ENCODE peak calls at places on chromosomes 12 and 14, in five cellular contexts. One of them, this sample, is unnamed.

GRCh38 chr12:79380402-79380801 is 310.4 kb downstream of the PAWR start:
- DNase-seq in HepG2: no peak
- DNase-seq in breast epithelium: no peak
- DNase-seq in hepatocyte: no peak
- DNase-seq in NCI-H1092: no peak
- DNase-seq in this sample: no peak

GRCh38 chr12:28409892-28410291 is 219.6 kb downstream of the CCDC91 start:
- DNase-seq in HepG2: no peak
- DNase-seq in hepatocyte: no peak
- DNase-seq in breast epithelium: no peak
- DNase-seq in NCI-H1092: no peak
- DNase-seq in this sample: no peak

GRCh38 chr12:57965766-57966165 is 24.4 kb downstream of the ATP23 start:
- DNase-seq in NCI-H1092: no peak
- DNase-seq in breast epithelium: no peak
- DNase-seq in HepG2: peak
- DNase-seq in hepatocyte: no peak
- DNase-seq in this sample: no peak

GRCh38 chr12:82474798-82475184 is 116.5 kb downstream of the METTL25 start:
- DNase-seq in breast epithelium: no peak
- DNase-seq in NCI-H1092: no peak
- DNase-seq in hepatocyte: no peak
- DNase-seq in HepG2: no peak
- DNase-seq in this sample: no peak

GRCh38 chr14:24920265-24921080 is 129.5 kb downstream of the STXBP6 start:
- DNase-seq in NCI-H1092: no peak
- DNase-seq in HepG2: no peak
- DNase-seq in breast epithelium: no peak
- DNase-seq in hepatocyte: no peak
- DNase-seq in this sample: no peak

GRCh38 chr14:99202516-99202915 is 69.5 kb downstream of the BCL11B start:
- DNase-seq in NCI-H1092: no peak
- DNase-seq in hepatocyte: no peak
- DNase-seq in breast epithelium: no peak
- DNase-seq in HepG2: no peak
- DNase-seq in this sample: no peak

GRCh38 chr12:65876898-65877721 is 52.8 kb downstream of the HMGA2 start:
- DNase-seq in hepatocyte: no peak
- DNase-seq in HepG2: peak
- DNase-seq in NCI-H1092: no peak
- DNase-seq in breast epithelium: no peak
- DNase-seq in this sample: no peak

GRCh38 chr12:111448831-111449790 is 43.4 kb downstream of the SH2B3 start:
- DNase-seq in breast epithelium: peak
- DNase-seq in hepatocyte: no peak
- DNase-seq in NCI-H1092: no peak
- DNase-seq in HepG2: no peak
- DNase-seq in this sample: peak

GRCh38 chr14:19823765-19824164 is 20.2 kb downstream of the OR4N2 start:
- DNase-seq in NCI-H1092: no peak
- DNase-seq in breast epithelium: no peak
- DNase-seq in HepG2: no peak
- DNase-seq in hepatocyte: no peak
- DNase-seq in this sample: no peak

GRCh38 chr12:46831335-46832083 is 5.7 kb upstream of the SLC38A4 start:
- DNase-seq in HepG2: no peak
- DNase-seq in hepatocyte: peak
- DNase-seq in NCI-H1092: no peak
- DNase-seq in breast epithelium: no peak
- DNase-seq in this sample: peak

GRCh38 chr12:89225401-89225800 is 126.9 kb downstream of the DUSP6 start:
- DNase-seq in hepatocyte: peak
- DNase-seq in breast epithelium: peak
- DNase-seq in HepG2: no peak
- DNase-seq in NCI-H1092: no peak
- DNase-seq in this sample: no peak

GRCh38 chr12:49331360-49332222 is 5.4 kb downstream of the C1QL4 start:
- DNase-seq in HepG2: peak
- DNase-seq in hepatocyte: peak
- DNase-seq in breast epithelium: peak
- DNase-seq in NCI-H1092: no peak
- DNase-seq in this sample: peak

GRCh38 chr14:80956922-80957321 is 1.5 kb downstream of the TSHR start:
- DNase-seq in NCI-H1092: no peak
- DNase-seq in hepatocyte: no peak
- DNase-seq in breast epithelium: no peak
- DNase-seq in HepG2: no peak
- DNase-seq in this sample: no peak

GRCh38 chr12:89947437-89948265 is 239.0 kb upstream of the ATP2B1 start:
- DNase-seq in hepatocyte: peak
- DNase-seq in breast epithelium: no peak
- DNase-seq in NCI-H1092: peak
- DNase-seq in HepG2: no peak
- DNase-seq in this sample: no peak

GRCh38 chr12:3630621-3631271 is 122.2 kb downstream of the CRACR2A start:
- DNase-seq in hepatocyte: no peak
- DNase-seq in breast epithelium: no peak
- DNase-seq in HepG2: no peak
- DNase-seq in NCI-H1092: no peak
- DNase-seq in this sample: no peak

GRCh38 chr12:119148049-119148448 is 30.7 kb upstream of the HSPB8 start:
- DNase-seq in breast epithelium: peak
- DNase-seq in NCI-H1092: no peak
- DNase-seq in HepG2: no peak
- DNase-seq in hepatocyte: no peak
- DNase-seq in this sample: no peak

GRCh38 chr12:26782372-26783132 is 50.4 kb downstream of the ITPR2 start:
- DNase-seq in breast epithelium: no peak
- DNase-seq in HepG2: no peak
- DNase-seq in NCI-H1092: no peak
- DNase-seq in hepatocyte: no peak
- DNase-seq in this sample: no peak

GRCh38 chr12:50985322-50985721 is 33.0 kb downstream of the HIGD1C start:
- DNase-seq in HepG2: peak
- DNase-seq in breast epithelium: no peak
- DNase-seq in NCI-H1092: no peak
- DNase-seq in hepatocyte: peak
- DNase-seq in this sample: no peak

GRCh38 chr14:64861916-64862315 is 17.8 kb downstream of the SPTB start:
- DNase-seq in breast epithelium: no peak
- DNase-seq in NCI-H1092: no peak
- DNase-seq in hepatocyte: no peak
- DNase-seq in HepG2: no peak
- DNase-seq in this sample: no peak

GRCh38 chr14:53929871-53930685 is 26.5 kb downstream of the BMP4 start:
- DNase-seq in hepatocyte: peak
- DNase-seq in NCI-H1092: peak
- DNase-seq in breast epithelium: no peak
- DNase-seq in HepG2: no peak
- DNase-seq in this sample: peak

GRCh38 chr12:9367828-9368227 is 159.6 kb upstream of the PZP start:
- DNase-seq in HepG2: no peak
- DNase-seq in NCI-H1092: no peak
- DNase-seq in breast epithelium: no peak
- DNase-seq in hepatocyte: no peak
- DNase-seq in this sample: no peak

GRCh38 chr12:24730461-24730896 is 218.4 kb downstream of the BCAT1 start:
- DNase-seq in hepatocyte: no peak
- DNase-seq in HepG2: no peak
- DNase-seq in NCI-H1092: no peak
- DNase-seq in breast epithelium: no peak
- DNase-seq in this sample: no peak

GRCh38 chr12:75650989-75651695 is 139.7 kb upstream of the KRR1 start:
- DNase-seq in hepatocyte: no peak
- DNase-seq in NCI-H1092: no peak
- DNase-seq in HepG2: no peak
- DNase-seq in breast epithelium: peak
- DNase-seq in this sample: no peak

GRCh38 chr12:24719293-24719721 is 229.6 kb downstream of the BCAT1 start:
- DNase-seq in hepatocyte: no peak
- DNase-seq in NCI-H1092: no peak
- DNase-seq in HepG2: no peak
- DNase-seq in breast epithelium: no peak
- DNase-seq in this sample: no peak

GRCh38 chr12:20370001-20370381 is 1.7 kb downstream of the PDE3A start:
- DNase-seq in HepG2: no peak
- DNase-seq in NCI-H1092: no peak
- DNase-seq in hepatocyte: peak
- DNase-seq in breast epithelium: no peak
- DNase-seq in this sample: peak

GRCh38 chr12:96034631-96035282 is 630 bp downstream of the LTA4H start:
- DNase-seq in HepG2: peak
- DNase-seq in NCI-H1092: no peak
- DNase-seq in hepatocyte: peak
- DNase-seq in breast epithelium: no peak
- DNase-seq in this sample: peak

GRCh38 chr12:80777587-80777986 is 60.9 kb downstream of the MYF5 start:
- DNase-seq in breast epithelium: no peak
- DNase-seq in NCI-H1092: no peak
- DNase-seq in HepG2: peak
- DNase-seq in hepatocyte: no peak
- DNase-seq in this sample: no peak

GRCh38 chr12:15700595-15700994 is 88.6 kb downstream of the EPS8 start:
- DNase-seq in hepatocyte: no peak
- DNase-seq in breast epithelium: no peak
- DNase-seq in NCI-H1092: no peak
- DNase-seq in HepG2: no peak
- DNase-seq in this sample: no peak

GRCh38 chr12:108399514-108399913 is 60.4 kb upstream of the CMKLR1 start:
- DNase-seq in NCI-H1092: no peak
- DNase-seq in hepatocyte: no peak
- DNase-seq in HepG2: no peak
- DNase-seq in breast epithelium: peak
- DNase-seq in this sample: peak

GRCh38 chr14:100610511-100611217 is 23.4 kb upstream of the BEGAIN start:
- DNase-seq in NCI-H1092: no peak
- DNase-seq in breast epithelium: no peak
- DNase-seq in hepatocyte: no peak
- DNase-seq in HepG2: no peak
- DNase-seq in this sample: no peak

GRCh38 chr12:32650508-32650907 is 28.6 kb upstream of the DNM1L start:
- DNase-seq in breast epithelium: no peak
- DNase-seq in NCI-H1092: no peak
- DNase-seq in hepatocyte: no peak
- DNase-seq in HepG2: no peak
- DNase-seq in this sample: no peak

GRCh38 chr12:46244273-46244672 is 24.6 kb downstream of the SLC38A1 start:
- DNase-seq in hepatocyte: no peak
- DNase-seq in HepG2: no peak
- DNase-seq in breast epithelium: no peak
- DNase-seq in NCI-H1092: no peak
- DNase-seq in this sample: no peak

GRCh38 chr12:55072093-55072492 is 52.3 kb downstream of the NEUROD4 start:
- DNase-seq in breast epithelium: no peak
- DNase-seq in NCI-H1092: no peak
- DNase-seq in HepG2: peak
- DNase-seq in hepatocyte: peak
- DNase-seq in this sample: peak

GRCh38 chr12:9870311-9870866 is 1.2 kb upstream of the CLEC2B start:
- DNase-seq in hepatocyte: no peak
- DNase-seq in NCI-H1092: no peak
- DNase-seq in HepG2: no peak
- DNase-seq in breast epithelium: no peak
- DNase-seq in this sample: no peak

GRCh38 chr12:52228931-52229330 is 4.1 kb upstream of the KRT7 start:
- DNase-seq in HepG2: no peak
- DNase-seq in breast epithelium: no peak
- DNase-seq in hepatocyte: no peak
- DNase-seq in NCI-H1092: no peak
- DNase-seq in this sample: no peak

GRCh38 chr12:117583677-117584076 is 222.3 kb upstream of the NOS1 start:
- DNase-seq in hepatocyte: no peak
- DNase-seq in NCI-H1092: no peak
- DNase-seq in breast epithelium: peak
- DNase-seq in HepG2: no peak
- DNase-seq in this sample: no peak

GRCh38 chr12:122374707-122375106 is 47.8 kb downstream of the CLIP1 start:
- DNase-seq in hepatocyte: no peak
- DNase-seq in HepG2: no peak
- DNase-seq in NCI-H1092: no peak
- DNase-seq in breast epithelium: no peak
- DNase-seq in this sample: no peak